ENCODE peak calls at places on chromosomes 3 and 15, in four cellular contexts. One of them, this sample, is unnamed. For H3K4me1, the result is how much of the 10 kb centered on the place peaks cover.

GRCh38 chr3:168251371-168251770 is 155.6 kb upstream of the GOLIM4 start:
- DNase-seq in K562: no peak
- DNase-seq in H1: no peak
- DNase-seq in HepG2: peak
- DNase-seq in this sample: no peak

GRCh38 chr3:149654188-149654601 is 3.6 kb downstream of the WWTR1 start:
- DNase-seq in K562: no peak
- DNase-seq in H1: no peak
- DNase-seq in HepG2: no peak
- DNase-seq in this sample: no peak

GRCh38 chr15:99729920-99730319 is 3.3 kb downstream of the LYSMD4 start:
- DNase-seq in K562: no peak
- DNase-seq in H1: no peak
- DNase-seq in HepG2: no peak
- DNase-seq in this sample: peak

GRCh38 chr15:85417276-85417675 is 36.9 kb downstream of the AKAP13 start:
- DNase-seq in K562: no peak
- DNase-seq in H1: no peak
- DNase-seq in HepG2: no peak
- DNase-seq in this sample: no peak

GRCh38 chr15:88255496-88256171 is 905 bp downstream of the NTRK3 start:
- DNase-seq in K562: no peak
- DNase-seq in H1: peak
- DNase-seq in HepG2: no peak
- DNase-seq in this sample: peak

GRCh38 chr15:68391084-68391483 is 40.9 kb downstream of the ITGA11 start:
- DNase-seq in K562: no peak
- DNase-seq in H1: peak
- DNase-seq in HepG2: no peak
- DNase-seq in this sample: no peak

GRCh38 chr15:22948056-22948455 is 32.1 kb downstream of the CYFIP1 start:
- DNase-seq in K562: no peak
- DNase-seq in H1: no peak
- DNase-seq in HepG2: no peak
- DNase-seq in this sample: no peak

GRCh38 chr15:87827126-87827525 is 429.4 kb downstream of the NTRK3 start:
- DNase-seq in K562: no peak
- DNase-seq in H1: no peak
- DNase-seq in HepG2: no peak
- DNase-seq in this sample: no peak

GRCh38 chr3:184426691-184427141 is 46.9 kb downstream of the CHRD start:
- DNase-seq in K562: no peak
- DNase-seq in H1: no peak
- DNase-seq in HepG2: no peak
- DNase-seq in this sample: no peak

GRCh38 chr3:183212565-183212964 is 40.5 kb upstream of the B3GNT5 start:
- DNase-seq in K562: no peak
- DNase-seq in H1: no peak
- DNase-seq in HepG2: no peak
- DNase-seq in this sample: no peak

GRCh38 chr15:77688270-77689058 is 55.8 kb upstream of the LINGO1 start:
- DNase-seq in K562: no peak
- DNase-seq in H1: no peak
- DNase-seq in HepG2: no peak
- DNase-seq in this sample: no peak

GRCh38 chr3:127027061-127027735 is 44.3 kb downstream of the PLXNA1 start:
- DNase-seq in K562: no peak
- DNase-seq in H1: no peak
- DNase-seq in HepG2: no peak
- DNase-seq in this sample: no peak

GRCh38 chr15:86813892-86814291 is 734.2 kb downstream of the AGBL1 start:
- DNase-seq in K562: no peak
- DNase-seq in H1: no peak
- DNase-seq in HepG2: no peak
- DNase-seq in this sample: no peak

GRCh38 chr15:78103406-78104118 is 11.2 kb downstream of the SH2D7 start:
- DNase-seq in K562: no peak
- DNase-seq in H1: no peak
- DNase-seq in HepG2: no peak
- DNase-seq in this sample: no peak

GRCh38 chr15:38895326-38896282 is 331.0 kb upstream of the RASGRP1 start:
- DNase-seq in K562: no peak
- DNase-seq in H1: no peak
- DNase-seq in HepG2: no peak
- DNase-seq in this sample: no peak

GRCh38 chr3:26484140-26484539 is 138.4 kb upstream of the LRRC3B start:
- DNase-seq in K562: no peak
- DNase-seq in H1: peak
- DNase-seq in HepG2: peak
- DNase-seq in this sample: no peak

GRCh38 chr3:198065897-198066296 is 105.9 kb downstream of the LMLN start:
- DNase-seq in K562: no peak
- DNase-seq in H1: no peak
- DNase-seq in HepG2: no peak
- DNase-seq in this sample: no peak

GRCh38 chr3:8223766-8224165 is 277.9 kb upstream of the LMCD1 start:
- DNase-seq in K562: no peak
- DNase-seq in H1: no peak
- DNase-seq in HepG2: no peak
- DNase-seq in this sample: no peak

GRCh38 chr3:111859061-111859973 is at the start of gene PHLDB2:
- DNase-seq in K562: no peak
- DNase-seq in H1: peak
- DNase-seq in HepG2: peak
- DNase-seq in this sample: peak

GRCh38 chr15:38130739-38131498 is 121.7 kb upstream of the SPRED1 start:
- DNase-seq in K562: no peak
- DNase-seq in H1: no peak
- DNase-seq in HepG2: no peak
- DNase-seq in this sample: no peak

DNA sequence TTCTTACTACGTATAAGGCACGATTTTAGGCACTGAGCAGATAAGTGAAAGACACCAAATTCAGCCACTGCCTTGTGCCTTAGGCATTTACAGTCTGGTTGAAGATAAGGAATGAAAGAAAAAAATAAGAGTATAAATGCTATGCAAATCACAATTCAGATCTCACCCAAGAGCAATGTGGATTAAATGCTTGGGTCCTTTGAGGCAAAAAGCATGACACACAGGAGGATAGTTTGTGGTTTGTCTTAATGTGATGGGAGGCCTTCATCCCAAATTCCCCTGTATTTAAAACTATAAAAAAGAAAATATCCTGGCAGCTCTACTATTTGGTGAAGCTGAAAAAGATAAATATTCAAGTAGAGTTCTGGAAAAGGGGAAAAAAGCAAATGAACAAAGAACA is 79.8 kb downstream of the TGFBR2 start:
- DNase-seq in K562: no peak
- DNase-seq in H1: no peak
- DNase-seq in HepG2: no peak
- DNase-seq in this sample: no peak
- H3K4me1 ChIP-seq in K562: under half
- H3K4me1 ChIP-seq in H1: under half
- H3K4me1 ChIP-seq in HepG2: half or more
- H3K4me1 ChIP-seq in this sample: half or more

GRCh38 chr3:25448750-25449684 is 21.0 kb downstream of the RARB start:
- DNase-seq in K562: no peak
- DNase-seq in H1: no peak
- DNase-seq in HepG2: peak
- DNase-seq in this sample: no peak
- TF ChIP-seq PHF8 in K562: no peak
- TF ChIP-seq PHF8 in H1: no peak
- TF ChIP-seq PHF8 in HepG2: no peak
- TF ChIP-seq PHF8 in this sample: no peak

DNA sequence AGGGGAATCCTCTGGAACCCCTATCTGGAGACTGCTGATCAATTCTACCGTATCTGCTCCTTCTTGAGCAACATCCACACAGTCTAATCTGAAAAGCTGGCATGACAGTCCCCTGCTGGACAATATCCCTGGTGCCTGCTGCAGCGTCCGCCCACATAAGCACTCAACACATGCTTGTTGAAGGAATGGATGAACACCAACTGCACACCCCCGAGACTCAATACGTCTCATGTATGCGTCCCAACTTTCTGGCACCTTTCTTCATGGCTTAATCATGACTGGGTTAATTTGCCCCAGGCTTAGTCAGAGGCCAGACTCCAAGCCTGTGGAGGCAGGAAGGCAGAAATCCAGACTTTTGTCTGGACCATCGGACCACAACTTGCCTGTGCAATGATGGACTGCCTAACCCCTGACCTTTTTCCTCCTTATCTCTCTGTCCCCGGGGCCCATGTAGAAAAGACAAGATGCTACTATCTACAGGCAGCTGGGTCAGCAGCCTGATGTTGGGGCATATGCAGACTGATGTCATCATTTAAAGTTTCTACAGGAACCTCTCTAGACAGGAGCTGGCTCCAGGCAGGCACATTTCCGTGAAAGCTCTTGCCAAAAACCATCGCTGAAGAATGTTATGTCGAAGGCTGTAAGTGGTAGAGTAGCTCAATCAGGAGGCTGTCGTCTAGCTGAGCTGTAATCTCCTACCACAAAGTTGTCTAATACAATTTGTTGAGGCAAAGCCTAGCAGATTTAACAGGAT is 114.1 kb upstream of the TPM1 start:
- DNase-seq in K562: peak
- DNase-seq in H1: no peak
- DNase-seq in HepG2: peak
- DNase-seq in this sample: peak
- TF ChIP-seq CTCF in K562: no peak
- TF ChIP-seq CTCF in H1: no peak
- TF ChIP-seq CTCF in HepG2: peak
- TF ChIP-seq CTCF in this sample: peak

DNA sequence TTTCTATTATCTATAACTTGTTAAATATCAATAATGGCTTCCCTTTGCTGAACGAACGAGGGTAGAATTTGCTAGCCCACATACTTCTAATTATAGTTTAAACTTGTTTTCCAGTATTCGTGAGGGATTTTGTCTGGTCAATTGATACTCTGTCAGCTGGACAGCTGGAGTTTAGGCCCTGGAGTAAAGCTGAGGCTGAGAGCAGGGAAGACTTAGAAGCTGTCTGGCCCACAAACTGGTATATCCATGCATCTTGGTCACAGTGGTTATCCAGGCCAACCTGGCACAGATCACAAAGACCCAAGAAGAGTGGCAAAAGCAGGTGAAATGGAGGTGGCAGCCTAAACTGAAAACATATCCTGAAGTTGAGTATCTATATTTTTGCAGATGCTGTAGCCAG is 19.3 kb downstream of the ARHGAP31 start:
- DNase-seq in K562: no peak
- DNase-seq in H1: no peak
- DNase-seq in HepG2: no peak
- DNase-seq in this sample: no peak
- H3K4me1 ChIP-seq in K562: under half
- H3K4me1 ChIP-seq in H1: under half
- H3K4me1 ChIP-seq in HepG2: under half
- H3K4me1 ChIP-seq in this sample: under half

GRCh38 chr3:52779411-52780297 is 2.3 kb downstream of the ITIH1 start:
- DNase-seq in K562: no peak
- DNase-seq in H1: no peak
- DNase-seq in HepG2: no peak
- DNase-seq in this sample: no peak
- TF ChIP-seq PHF8 in K562: no peak
- TF ChIP-seq PHF8 in H1: no peak
- TF ChIP-seq PHF8 in HepG2: no peak
- TF ChIP-seq PHF8 in this sample: no peak

DNA sequence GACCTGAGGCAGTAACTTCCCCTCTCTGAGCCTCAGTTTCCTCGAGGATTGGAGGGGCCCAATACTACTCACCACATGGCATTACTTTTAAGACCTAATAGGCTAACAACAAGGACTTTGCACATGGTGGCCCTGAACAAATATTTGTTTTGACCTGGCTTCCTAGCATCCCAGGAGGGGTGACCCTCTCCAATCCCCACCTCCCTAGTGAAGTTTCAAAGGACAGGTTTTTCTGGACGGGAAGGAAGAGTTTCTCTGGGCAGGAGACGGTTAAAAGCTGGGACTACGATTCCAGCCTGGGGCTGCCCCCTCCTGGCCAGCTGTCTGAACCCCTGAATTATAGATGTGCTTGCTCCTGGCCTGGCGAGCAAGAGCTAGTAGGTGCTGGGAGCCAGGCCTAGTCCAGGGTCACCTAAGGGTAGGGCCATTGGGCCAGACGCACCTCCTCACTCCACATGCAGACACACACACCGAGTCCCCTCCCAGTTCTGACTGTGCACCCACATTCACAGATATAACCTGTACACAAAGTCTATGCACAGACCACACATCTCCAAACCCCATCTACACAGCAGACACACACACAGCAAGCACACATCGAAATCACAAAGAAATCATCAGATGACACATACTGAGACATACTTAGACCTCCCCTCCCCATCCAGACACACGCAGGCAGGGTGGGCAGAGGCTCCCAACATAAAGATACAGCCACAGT is 2.7 kb upstream of the ISL2 start:
- DNase-seq in K562: peak
- DNase-seq in H1: peak
- DNase-seq in HepG2: peak
- DNase-seq in this sample: peak
- TF ChIP-seq CTCF in K562: peak
- TF ChIP-seq CTCF in H1: peak
- TF ChIP-seq CTCF in HepG2: peak
- TF ChIP-seq CTCF in this sample: peak

This sample was measured in A549.